ENCODE peak calls at places on chromosomes 2 and 18, in ten cellular contexts. T is AG04449; H is heart right ventricle; Y is HFF-Myc; V is fibroblast of lung; R is Calu3; I is activated CD8-positive, alpha-beta T cell treated with anti-CD3 and anti-CD28 coated beads for 36 hours; G is heart left ventricle; J is cardiac fibroblast; N is cardiac muscle cell. B is an unnamed sample.

GRCh38 chr2:71494523-71495155 is 41.3 kb downstream of the DYSF start:
- DNase-seq in T (no peak), H (no peak), Y (no peak), V (no peak), R (no peak), I (no peak), G (no peak), J (no peak), N (no peak), B (no peak)

GRCh38 chr2:26469092-26469710 is 8.7 kb downstream of the OTOF start:
- DNase-seq in T (no peak), H (no peak), Y (peak), V (peak), R (peak), I (peak), G (no peak), J (peak), N (peak), B (no peak)

GRCh38 chr2:85733121-85733960 is 20.4 kb upstream of the ATOH8 start:
- DNase-seq in T (no peak), H (no peak), Y (no peak), V (no peak), R (no peak), I (no peak), G (no peak), J (no peak), N (no peak), B (no peak)

GRCh38 chr2:200471324-200471848 is 38.5 kb downstream of the KCTD18 start:
- DNase-seq in T (no peak), H (no peak), Y (no peak), V (peak), R (peak), I (peak), G (no peak), J (peak), N (peak), B (no peak)

GRCh38 chr2:235658371-235659174 is 164.7 kb downstream of the AGAP1 start:
- DNase-seq in T (no peak), H (no peak), Y (no peak), V (no peak), R (no peak), I (no peak), G (no peak), J (no peak), N (no peak), B (no peak)

GRCh38 chr2:160568861-160569260 is 75.3 kb upstream of the RBMS1 start:
- DNase-seq in T (no peak), H (no peak), Y (no peak), V (no peak), R (no peak), I (no peak), G (no peak), J (no peak), N (no peak), B (no peak)

GRCh38 chr2:238525990-238526389 is 99.3 kb downstream of the ASB1 start:
- DNase-seq in T (no peak), H (no peak), Y (no peak), V (no peak), R (no peak), I (no peak), G (no peak), J (no peak), N (no peak), B (no peak)

GRCh38 chr2:192254444-192254843 is 59.7 kb upstream of the TMEFF2 start:
- DNase-seq in T (no peak), H (no peak), Y (no peak), V (no peak), R (no peak), I (no peak), G (no peak), J (no peak), N (no peak), B (no peak)

GRCh38 chr18:53753616-53754015 is 470.9 kb downstream of the MBD2 start:
- DNase-seq in T (no peak), H (no peak), Y (no peak), V (no peak), R (no peak), I (no peak), G (no peak), J (no peak), N (no peak), B (no peak)

GRCh38 chr2:160353166-160353565 is 140.4 kb downstream of the RBMS1 start:
- DNase-seq in T (no peak), H (no peak), Y (no peak), V (no peak), R (peak), I (peak), G (no peak), J (no peak), N (no peak), B (no peak)

GRCh38 chr18:57698571-57699276 is 77.1 kb upstream of the NARS1 start:
- DNase-seq in T (peak), H (no peak), Y (no peak), V (peak), R (no peak), I (no peak), G (no peak), J (peak), N (peak), B (no peak)

GRCh38 chr2:25300001-25300400 is 41.7 kb downstream of the DNMT3A start:
- DNase-seq in T (no peak), H (no peak), Y (no peak), V (no peak), R (no peak), I (no peak), G (no peak), J (no peak), N (no peak), B (no peak)

GRCh38 chr2:181364492-181365175 is 92.6 kb upstream of the ITGA4 start:
- DNase-seq in T (peak), H (no peak), Y (no peak), V (no peak), R (no peak), I (no peak), G (no peak), J (peak), N (peak), B (no peak)

GRCh38 chr2:176934869-176935415 is 277.7 kb upstream of the HNRNPA3 start:
- DNase-seq in T (no peak), H (no peak), Y (peak), V (no peak), R (no peak), I (no peak), G (no peak), J (no peak), N (no peak), B (no peak)
- TF ChIP-seq CTCF in T (no peak), H (no peak), Y (no peak), V (no peak), R (no peak), I (no peak), G (no peak), J (no peak), N (no peak), B (no peak)

DNA sequence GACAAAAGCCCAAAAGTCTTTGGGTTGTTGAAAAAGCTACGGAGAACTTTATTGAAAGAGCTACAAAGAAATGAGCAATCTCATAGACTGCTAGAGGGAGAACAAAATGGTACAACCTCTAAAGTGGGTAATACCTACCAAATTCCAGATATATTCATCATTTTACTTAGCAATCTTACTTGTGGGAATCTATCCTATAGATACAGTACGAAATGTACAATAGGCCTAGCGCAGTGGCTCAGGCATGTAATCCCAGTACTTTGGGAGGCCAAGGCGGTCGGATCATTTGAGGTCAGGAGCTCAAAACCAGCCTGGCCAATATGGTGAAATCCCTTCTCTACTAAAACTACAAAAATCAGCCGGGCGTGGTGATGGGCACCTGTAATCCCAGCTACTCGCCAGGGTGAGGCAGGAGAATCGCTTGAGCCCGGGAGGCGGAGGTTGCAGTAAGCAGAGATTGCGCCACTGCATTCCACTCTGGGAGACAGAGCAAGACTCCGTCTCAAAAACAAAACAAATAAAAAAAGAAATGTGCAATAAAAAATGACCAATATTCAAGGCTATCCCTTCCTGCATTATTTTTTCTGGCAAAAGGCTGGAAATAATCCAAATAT is 10.1 kb downstream of the EXOC6B start:
- DNase-seq in T (no peak), H (no peak), Y (no peak), V (peak), R (no peak), I (no peak), G (no peak), J (peak), N (peak), B (no peak)
- TF ChIP-seq CTCF in T (no peak), H (no peak), Y (no peak), V (no peak), R (no peak), I (no peak), G (no peak), J (no peak), N (peak), B (no peak)

GRCh38 chr2:174634130-174635014 is 36.8 kb upstream of the WIPF1 start:
- DNase-seq in T (no peak), H (no peak), Y (no peak), V (no peak), R (no peak), I (peak), G (no peak), J (no peak), N (no peak), B (no peak)
- TF ChIP-seq CTCF in T (no peak), H (no peak), Y (no peak), V (no peak), R (no peak), I (no peak), G (no peak), J (no peak), N (no peak), B (no peak)

GRCh38 chr2:130380096-130380934 is 24.5 kb downstream of the PTPN18 start:
- DNase-seq in T (no peak), H (no peak), Y (no peak), V (no peak), R (no peak), I (peak), G (no peak), J (no peak), N (peak), B (no peak)
- TF ChIP-seq CTCF in T (no peak), H (no peak), Y (no peak), V (no peak), R (no peak), I (no peak), G (no peak), J (no peak), N (no peak), B (no peak)

DNA sequence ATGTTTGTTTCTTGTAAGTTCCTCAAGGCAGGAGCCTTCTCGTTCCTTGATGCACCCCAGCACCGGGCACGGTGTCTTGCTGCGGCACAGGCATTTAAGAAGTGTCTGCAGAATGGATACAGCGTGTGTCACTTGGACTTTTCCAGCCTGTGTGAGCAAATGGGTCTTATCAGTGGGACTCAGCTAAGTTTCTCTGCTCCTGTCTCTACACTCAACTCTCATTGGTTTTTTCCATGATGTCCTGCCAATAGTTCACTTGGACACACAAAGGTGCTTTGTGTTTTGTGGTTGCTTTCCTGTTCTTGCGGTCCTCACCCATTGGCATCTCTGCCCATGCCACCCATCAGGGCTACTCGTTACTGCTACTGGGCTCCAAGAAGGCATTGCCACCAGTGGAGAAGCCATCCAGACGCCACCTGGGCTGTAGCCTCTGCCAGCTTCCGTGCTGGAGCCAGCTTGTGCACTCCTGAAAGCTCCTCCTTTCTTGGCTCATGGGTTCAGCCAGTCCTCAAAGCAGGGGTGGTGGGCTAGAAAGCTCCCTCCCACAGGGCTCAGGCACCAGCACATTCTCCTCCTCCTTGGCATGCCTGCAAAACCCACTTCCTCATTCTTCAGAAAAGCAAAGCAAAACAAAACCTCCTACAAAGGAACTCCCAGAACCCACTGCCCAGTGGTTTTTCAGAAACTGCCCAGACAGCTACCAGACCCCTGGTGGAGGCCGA is 41.4 kb downstream of the IL1R2 start:
- DNase-seq in T (no peak), H (peak), Y (peak), V (peak), R (peak), I (peak), G (peak), J (peak), N (peak), B (no peak)
- TF ChIP-seq CTCF in T (no peak), H (no peak), Y (peak), V (no peak), R (no peak), I (no peak), G (no peak), J (peak), N (peak), B (no peak)

DNA sequence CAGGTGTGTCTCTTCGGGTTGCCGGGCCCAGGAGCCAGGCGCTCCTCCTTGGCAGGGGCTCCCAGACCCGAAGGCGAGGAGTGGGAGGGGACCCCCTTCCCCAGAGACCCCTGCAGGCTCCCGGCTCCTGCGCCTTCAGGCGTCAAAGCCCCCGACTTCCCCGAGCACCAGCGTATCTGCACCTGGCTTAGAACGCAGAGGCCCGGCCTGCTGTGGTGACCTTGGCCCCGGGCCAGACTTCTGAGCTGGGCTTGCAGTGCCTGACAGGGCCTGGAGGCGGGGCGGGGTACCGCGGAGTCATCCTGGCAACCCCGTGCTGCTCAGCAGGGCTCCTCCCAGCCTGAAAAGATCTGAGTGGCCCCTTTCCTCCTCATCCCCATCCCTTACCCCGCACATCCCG is 27.0 kb downstream of the SKA1 start:
- DNase-seq in T (no peak), H (peak), Y (no peak), V (peak), R (peak), I (peak), G (peak), J (peak), N (peak), B (no peak)
- TF ChIP-seq CTCF in T (no peak), H (no peak), Y (no peak), V (no peak), R (no peak), I (no peak), G (no peak), J (no peak), N (no peak), B (no peak)

DNA sequence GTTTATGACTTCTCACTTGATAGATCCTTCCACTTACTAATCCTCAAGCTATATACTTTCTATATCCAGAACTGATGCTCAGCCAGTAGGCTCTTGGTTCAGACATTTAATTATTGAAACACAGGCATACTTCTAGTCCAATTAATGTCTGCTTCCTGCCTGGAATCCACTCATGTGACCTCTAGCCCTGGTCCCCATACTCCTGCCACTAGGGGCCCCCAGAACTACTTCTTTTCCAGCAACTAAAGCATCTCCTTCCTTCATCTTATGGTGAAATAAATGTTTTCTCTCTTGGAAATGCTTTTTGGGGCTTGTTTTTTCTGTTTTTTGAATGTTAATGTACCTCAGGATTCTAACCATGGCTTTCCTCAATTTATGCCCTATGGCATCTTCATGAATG is 527.6 kb downstream of the SATB2 start:
- DNase-seq in T (no peak), H (no peak), Y (no peak), V (no peak), R (peak), I (no peak), G (no peak), J (no peak), N (no peak), B (no peak)
- TF ChIP-seq CTCF in T (no peak), H (no peak), Y (no peak), V (peak), R (no peak), I (no peak), G (no peak), J (no peak), N (no peak), B (peak)